ENCODE peak calls at places on chromosomes 13 and 19, in six cellular contexts. H, Q, N, F, I and W are unnamed samples.

GRCh38 chr13:62512194-62513141 is 1096.8 kb upstream of the PCDH20 start:
- DNase-seq in H (no peak), Q (no peak), N (peak), F (peak), I (peak), W (no peak)

GRCh38 chr13:29499766-29500165 is 95.7 kb downstream of the SLC7A1 start:
- DNase-seq in H (no peak), Q (no peak), N (no peak), F (no peak), I (no peak), W (no peak)

GRCh38 chr13:74040200-74040599 is 94.0 kb downstream of the KLF12 start:
- DNase-seq in H (no peak), Q (no peak), N (peak), F (peak), I (no peak), W (no peak)

GRCh38 chr13:44967656-44968451 is 21.4 kb downstream of the NUFIP1 start:
- DNase-seq in H (no peak), Q (no peak), N (no peak), F (no peak), I (no peak), W (no peak)

GRCh38 chr19:17263712-17264640 is 569 bp downstream of the USHBP1 start:
- DNase-seq in H (no peak), Q (no peak), N (no peak), F (no peak), I (no peak), W (no peak)

GRCh38 chr13:49791753-49792549 is 531 bp downstream of the KPNA3 start:
- DNase-seq in H (peak), Q (peak), N (peak), F (peak), I (no peak), W (peak)

GRCh38 chr19:8611890-8612806 is 1.6 kb upstream of the ADAMTS10 start:
- DNase-seq in H (no peak), Q (peak), N (no peak), F (no peak), I (no peak), W (no peak)

GRCh38 chr13:100100115-100100879 is 11.4 kb downstream of the PCCA start:
- DNase-seq in H (no peak), Q (no peak), N (peak), F (no peak), I (no peak), W (peak)

GRCh38 chr19:58227964-58228583 is 640 bp upstream of the ZNF544 start:
- DNase-seq in H (no peak), Q (no peak), N (peak), F (peak), I (no peak), W (no peak)

GRCh38 chr19:10624585-10624984 is 768 bp upstream of the SLC44A2 start:
- DNase-seq in H (no peak), Q (no peak), N (no peak), F (no peak), I (no peak), W (no peak)

GRCh38 chr19:55018633-55019032 is 19.4 kb downstream of the GP6 start:
- DNase-seq in H (no peak), Q (no peak), N (no peak), F (no peak), I (no peak), W (no peak)

GRCh38 chr13:24168980-24169379 is 8.5 kb downstream of the SPATA13 start:
- DNase-seq in H (no peak), Q (no peak), N (no peak), F (no peak), I (no peak), W (no peak)

GRCh38 chr19:12783226-12783848 is 7.9 kb upstream of the JUNB start:
- DNase-seq in H (no peak), Q (no peak), N (no peak), F (no peak), I (no peak), W (no peak)

GRCh38 chr13:48750588-48751383 is 97.1 kb downstream of the CYSLTR2 start:
- DNase-seq in H (no peak), Q (peak), N (no peak), F (no peak), I (no peak), W (no peak)

GRCh38 chr13:51396352-51396751 is 56.5 kb downstream of the INTS6 start:
- DNase-seq in H (no peak), Q (no peak), N (no peak), F (no peak), I (no peak), W (no peak)

GRCh38 chr19:45901432-45901903 is 945 bp downstream of the MYPOP start:
- DNase-seq in H (no peak), Q (peak), N (no peak), F (peak), I (no peak), W (no peak)

GRCh38 chr13:66657165-66657895 is 572.8 kb downstream of the PCDH9 start:
- DNase-seq in H (no peak), Q (peak), N (peak), F (peak), I (no peak), W (peak)

GRCh38 chr19:8004723-8005513 is 523 bp downstream of the ELAVL1 start:
- DNase-seq in H (peak), Q (no peak), N (no peak), F (no peak), I (no peak), W (no peak)

GRCh38 chr19:15463865-15464371 is 426 bp downstream of the RASAL3 start:
- DNase-seq in H (peak), Q (no peak), N (no peak), F (no peak), I (no peak), W (no peak)